ENCODE peak calls at places on chromosomes 5 and 9, in five cellular contexts. M, G, N, S and H are unnamed samples.

GRCh38 chr5:140258873-140259272 is 44.0 kb downstream of the PFDN1 start:
- DNase-seq in M (no peak), G (no peak), N (no peak), S (no peak), H (no peak)

GRCh38 chr9:96100385-96100978 is 201.5 kb downstream of the HSD17B3 start:
- DNase-seq in M (no peak), G (no peak), N (no peak), S (no peak), H (no peak)

GRCh38 chr9:33415152-33416038 is 13.0 kb upstream of the AQP7 start:
- DNase-seq in M (peak; percentile 91), G (peak; percentile 98), N (peak; percentile 22), S (peak; percentile 28), H (peak; percentile 93)

GRCh38 chr9:87267701-87268100 is 230.0 kb upstream of the DAPK1 start:
- DNase-seq in M (no peak), G (no peak), N (no peak), S (no peak), H (no peak)

GRCh38 chr5:65927497-65928340 is 1.3 kb downstream of the ERBIN start:
- DNase-seq in M (no peak), G (peak; percentile 54), N (peak; percentile 72), S (no peak), H (no peak)

GRCh38 chr9:86924206-86924605 is 23.1 kb downstream of the GAS1 start:
- DNase-seq in M (no peak), G (no peak), N (no peak), S (no peak), H (no peak)

GRCh38 chr9:110206388-110206787 is 1.6 kb downstream of the C9orf152 start:
- DNase-seq in M (no peak), G (no peak), N (no peak), S (no peak), H (peak; percentile 70)

GRCh38 chr5:99010294-99010693 is 81.5 kb upstream of the CHD1 start:
- DNase-seq in M (no peak), G (no peak), N (no peak), S (no peak), H (no peak)

DNA sequence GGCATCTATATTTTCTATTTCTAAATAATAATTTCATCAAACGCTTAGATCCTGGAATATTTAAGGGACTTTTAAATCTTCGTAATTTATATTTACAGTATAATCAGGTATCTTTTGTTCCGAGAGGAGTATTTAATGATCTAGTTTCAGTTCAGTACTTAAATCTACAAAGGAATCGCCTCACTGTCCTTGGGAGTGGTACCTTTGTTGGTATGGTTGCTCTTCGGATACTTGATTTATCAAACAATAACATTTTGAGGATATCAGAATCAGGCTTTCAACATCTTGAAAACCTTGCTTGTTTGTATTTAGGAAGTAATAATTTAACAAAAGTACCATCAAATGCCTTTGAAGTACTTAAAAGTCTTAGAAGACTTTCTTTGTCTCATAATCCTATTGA is 1.1 kb downstream of the LRRC70 start:
- DNase-seq in M (no peak), G (no peak), N (no peak), S (no peak), H (no peak)
- H3K4me3 ChIP-seq in M (no peak overlapping the region), G (no peak overlapping the region), N (no peak overlapping the region), S (peak overlapping the region; percentile 11), H (no peak overlapping the region)

GRCh38 chr9:23799521-23799920 is 26.5 kb downstream of the ELAVL2 start:
- DNase-seq in M (no peak), G (no peak), N (no peak), S (no peak), H (no peak)
- TF ChIP-seq POLR2A in M (no peak), G (no peak), N (no peak), S (no peak), H (no peak)

GRCh38 chr5:18745988-18746615 is 1111.8 kb downstream of the TAF11L14 start:
- DNase-seq in M (peak; percentile 37), G (peak; percentile 33), N (no peak), S (no peak), H (no peak)
- H3K4me3 ChIP-seq in M (peak overlapping the region; percentile 60), G (peak overlapping the region; percentile 46), N (no peak overlapping the region), S (peak overlapping the region; percentile 49), H (peak overlapping the region; percentile 23)

GRCh38 chr5:180830253-180831138 is 27.9 kb upstream of the MGAT1 start:
- DNase-seq in M (peak; percentile 85), G (peak; percentile 44), N (peak; percentile 39), S (peak; percentile 41), H (peak; percentile 74)
- TF ChIP-seq POLR2A in M (peak; percentile 77), G (no peak), N (no peak), S (no peak), H (no peak)

DNA sequence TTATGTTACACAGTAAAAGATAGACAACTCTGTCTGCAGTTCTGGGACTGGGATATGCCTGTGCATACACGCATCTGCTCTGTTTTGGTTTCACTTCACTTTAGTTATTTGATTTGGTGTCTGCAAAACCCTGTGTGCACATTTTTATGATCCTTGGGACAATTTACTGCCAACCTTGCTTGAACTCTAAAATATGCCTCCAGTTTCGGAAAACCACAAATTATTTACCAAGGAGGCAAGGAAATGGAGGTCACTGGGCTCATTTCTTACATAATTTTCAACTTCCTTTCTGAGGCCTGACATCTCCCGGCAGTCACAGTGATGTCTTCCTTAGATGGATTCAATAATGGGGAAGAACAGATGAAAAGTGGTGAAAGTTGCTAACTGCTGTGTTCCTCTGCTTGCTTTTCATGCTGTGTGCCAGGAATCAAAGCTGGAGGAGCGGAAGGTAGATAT is 61.2 kb upstream of the TAF11L2 start:
- DNase-seq in M (no peak), G (no peak), N (no peak), S (no peak), H (no peak)
- H3K4me3 ChIP-seq in M (peak overlapping the region; percentile 26), G (no peak overlapping the region), N (peak overlapping the region; percentile 36), S (peak overlapping the region; percentile 28), H (no peak overlapping the region)

GRCh38 chr5:138440226-138441073 is 1.6 kb downstream of the REEP2 start:
- DNase-seq in M (no peak), G (no peak), N (no peak), S (no peak), H (no peak)

GRCh38 chr5:138438724-138439536 is at the start of gene REEP2:
- DNase-seq in M (peak; percentile 25), G (peak; percentile 22), N (peak; percentile 47), S (no peak), H (peak; percentile 55)

GRCh38 chr5:138439537-138440225 is 824 bp downstream of the REEP2 start:
- DNase-seq in M (no peak), G (no peak), N (peak; percentile 3), S (no peak), H (no peak)

GRCh38 chr5:138435943-138436342 is 2.9 kb upstream of the REEP2 start:
- DNase-seq in M (no peak), G (no peak), N (no peak), S (no peak), H (no peak)

DNA sequence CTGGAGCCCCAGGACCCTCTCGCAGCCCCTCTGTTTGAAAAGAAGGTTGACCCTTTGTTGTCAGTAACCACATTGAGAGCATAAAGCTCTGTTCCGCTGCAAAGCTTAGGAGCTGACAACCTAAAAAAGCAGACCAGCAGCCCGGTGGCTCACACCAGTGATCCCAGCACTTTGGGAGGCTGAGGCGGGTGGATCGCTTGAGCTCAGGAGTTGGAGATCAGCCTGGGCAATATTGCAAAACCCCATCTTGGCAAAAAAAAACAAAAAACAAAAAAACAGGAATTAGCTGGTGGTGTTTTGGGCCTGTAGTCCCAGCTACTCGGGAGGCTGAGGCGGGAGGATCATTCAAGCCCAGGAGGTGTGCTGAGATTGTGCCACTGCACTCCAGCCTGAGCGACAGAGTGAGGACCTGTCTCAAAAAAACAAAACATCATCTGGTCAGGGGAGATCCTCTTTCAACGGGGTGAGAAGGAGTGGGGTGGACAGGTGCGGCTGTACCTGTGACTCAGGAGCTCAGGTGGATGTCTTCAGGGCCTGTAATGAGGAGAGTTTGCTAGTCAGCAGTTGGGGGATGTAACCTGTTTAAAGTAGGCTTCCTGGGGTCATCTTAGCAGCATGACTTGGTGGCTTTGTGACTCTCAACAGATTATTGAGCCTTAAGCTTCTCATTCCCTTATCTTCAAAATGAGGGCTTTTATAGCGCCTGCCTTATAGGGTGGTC is 694 bp upstream of the REEP2 start:
- DNase-seq in M (no peak), G (no peak), N (no peak), S (no peak), H (no peak)
- TF ChIP-seq POLR2A in M (no peak), G (no peak), N (no peak), S (no peak), H (no peak)

DNA sequence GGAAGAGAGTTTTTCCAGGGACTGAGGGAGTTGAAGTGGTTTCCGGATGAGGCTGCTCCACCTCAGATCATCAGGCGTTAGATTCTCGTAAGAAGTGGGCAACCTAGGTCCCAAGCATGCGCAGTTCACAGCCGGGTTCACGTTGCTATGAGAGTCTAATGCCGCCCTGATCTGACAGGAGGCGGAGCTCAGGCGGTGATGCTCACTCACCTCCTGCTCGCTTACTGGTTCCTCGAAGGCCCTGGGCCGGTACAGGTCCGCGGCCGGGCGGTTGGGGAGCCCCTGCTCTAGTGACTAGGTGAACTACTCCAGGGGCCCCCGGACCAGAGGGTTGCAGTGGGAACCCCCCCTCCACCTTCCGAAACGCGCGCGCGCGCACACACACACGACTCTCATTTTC is 997 bp upstream of the RNF130 start:
- DNase-seq in M (no peak), G (peak; percentile 38), N (no peak), S (no peak), H (no peak)
- H3K4me3 ChIP-seq in M (no peak overlapping the region), G (no peak overlapping the region), N (no peak overlapping the region), S (no peak overlapping the region), H (peak overlapping the region; percentile 91)

GRCh38 chr9:137460363-137461315 is 1.5 kb upstream of the NSMF start:
- DNase-seq in M (no peak), G (no peak), N (no peak), S (no peak), H (no peak)

GRCh38 chr9:137457406-137458193 is 1.5 kb downstream of the NSMF start:
- DNase-seq in M (no peak), G (no peak), N (no peak), S (no peak), H (peak; percentile 76)

GRCh38 chr9:137459601-137460362 is 648 bp upstream of the NSMF start:
- DNase-seq in M (no peak), G (no peak), N (no peak), S (no peak), H (no peak)

GRCh38 chr9:137458194-137459146 is 664 bp downstream of the NSMF start:
- DNase-seq in M (peak; percentile 49), G (no peak), N (no peak), S (no peak), H (no peak)

DNA sequence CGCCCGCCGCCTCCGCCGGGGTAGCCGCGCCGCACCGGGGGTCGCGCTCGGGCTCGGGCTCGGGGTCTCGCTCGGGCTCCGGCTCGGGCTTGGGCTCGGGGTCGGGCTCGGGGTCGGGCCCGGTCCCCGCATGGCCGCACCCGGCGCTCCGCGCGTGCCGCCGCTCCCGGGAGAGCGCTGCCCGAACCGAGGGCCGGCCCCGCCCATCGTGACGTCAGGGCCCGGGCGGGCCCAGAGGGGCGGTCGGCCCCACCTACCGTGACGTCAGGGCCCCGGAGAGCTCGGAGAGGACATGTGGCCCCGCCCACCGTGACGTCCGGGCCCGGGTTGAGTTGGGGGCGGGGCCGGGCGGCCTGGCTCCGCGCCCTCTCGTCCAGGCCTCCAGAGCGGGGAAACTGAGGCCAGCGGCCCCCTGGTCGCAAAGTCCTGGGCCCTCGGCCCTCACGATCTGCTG is at the start of gene NSMF:
- DNase-seq in M (peak; percentile 97), G (peak; percentile 91), N (peak; percentile 86), S (peak; percentile 92), H (peak; percentile 98)
- TF ChIP-seq POLR2A in M (no peak), G (peak; percentile 84), N (peak; percentile 77), S (peak; percentile 98), H (no peak)

GRCh38 chr9:15293727-15294405 is 13.2 kb downstream of the TTC39B start:
- DNase-seq in M (no peak), G (no peak), N (no peak), S (no peak), H (no peak)
- H3K4me3 ChIP-seq in M (no peak overlapping the region), G (no peak overlapping the region), N (no peak overlapping the region), S (peak overlapping the region; percentile 0), H (no peak overlapping the region)